ENCODE peak calls at places on chromosomes 11 and 22, in four cellular contexts. One of them, this sample, is unnamed.

GRCh38 chr11:111438846-111439520 is 59.9 kb upstream of the POU2AF1 start:
- DNase-seq in HL-60: no peak
- DNase-seq in K562: no peak
- DNase-seq in GM12878: no peak
- DNase-seq in this sample: no peak

GRCh38 chr11:111871693-111872161 is 346 bp upstream of the ALG9 start:
- DNase-seq in HL-60: no peak
- DNase-seq in K562: no peak
- DNase-seq in GM12878: no peak
- DNase-seq in this sample: no peak

GRCh38 chr11:57279131-57279530 is 42.1 kb upstream of the APLNR start:
- DNase-seq in HL-60: no peak
- DNase-seq in K562: no peak
- DNase-seq in GM12878: no peak
- DNase-seq in this sample: no peak

GRCh38 chr11:13238879-13239514 is 38.6 kb upstream of the BMAL1 start:
- DNase-seq in HL-60: peak; percentile 54
- DNase-seq in K562: peak; percentile 39
- DNase-seq in GM12878: no peak
- DNase-seq in this sample: peak; percentile 12

GRCh38 chr11:71459076-71459766 is 6.2 kb downstream of the NADSYN1 start:
- DNase-seq in HL-60: no peak
- DNase-seq in K562: no peak
- DNase-seq in GM12878: no peak
- DNase-seq in this sample: no peak

GRCh38 chr11:123616505-123617198 is 37.8 kb downstream of the SCN3B start:
- DNase-seq in HL-60: no peak
- DNase-seq in K562: no peak
- DNase-seq in GM12878: no peak
- DNase-seq in this sample: no peak

GRCh38 chr11:12539570-12539969 is 134.7 kb upstream of the TEAD1 start:
- DNase-seq in HL-60: no peak
- DNase-seq in K562: no peak
- DNase-seq in GM12878: no peak
- DNase-seq in this sample: no peak

GRCh38 chr11:71501071-71501985 is 25.7 kb upstream of the KRTAP5-7 start:
- DNase-seq in HL-60: no peak
- DNase-seq in K562: no peak
- DNase-seq in GM12878: no peak
- DNase-seq in this sample: no peak

GRCh38 chr11:76329983-76330382 is 50.9 kb downstream of the THAP12 start:
- DNase-seq in HL-60: no peak
- DNase-seq in K562: no peak
- DNase-seq in GM12878: no peak
- DNase-seq in this sample: no peak

GRCh38 chr11:134486704-134487103 is 74.7 kb upstream of the B3GAT1 start:
- DNase-seq in HL-60: no peak
- DNase-seq in K562: no peak
- DNase-seq in GM12878: no peak
- DNase-seq in this sample: no peak

GRCh38 chr11:33735426-33736147 is 636 bp downstream of the CD59 start:
- DNase-seq in HL-60: peak; percentile 73
- DNase-seq in K562: no peak
- DNase-seq in GM12878: peak; percentile 37
- DNase-seq in this sample: peak; percentile 56

GRCh38 chr11:79269923-79270322 is 170.9 kb downstream of the TENM4 start:
- DNase-seq in HL-60: no peak
- DNase-seq in K562: no peak
- DNase-seq in GM12878: no peak
- DNase-seq in this sample: no peak

GRCh38 chr11:8066911-8067455 is 14.0 kb upstream of the TUB start:
- DNase-seq in HL-60: no peak
- DNase-seq in K562: no peak
- DNase-seq in GM12878: no peak
- DNase-seq in this sample: no peak

GRCh38 chr22:46320166-46320710 is 15.3 kb upstream of the TRMU start:
- DNase-seq in HL-60: no peak
- DNase-seq in K562: no peak
- DNase-seq in GM12878: no peak
- DNase-seq in this sample: no peak

GRCh38 chr11:102346456-102346747 is 612 bp upstream of the BIRC2 start:
- DNase-seq in HL-60: no peak
- DNase-seq in K562: no peak
- DNase-seq in GM12878: no peak
- DNase-seq in this sample: no peak

GRCh38 chr11:131985769-131986393 is 615.5 kb downstream of the NTM start:
- DNase-seq in HL-60: no peak
- DNase-seq in K562: no peak
- DNase-seq in GM12878: no peak
- DNase-seq in this sample: no peak

GRCh38 chr11:44629732-44630345 is 64.4 kb downstream of the CD82 start:
- DNase-seq in HL-60: no peak
- DNase-seq in K562: no peak
- DNase-seq in GM12878: no peak
- DNase-seq in this sample: no peak

GRCh38 chr11:44626645-44627044 is 61.2 kb downstream of the CD82 start:
- DNase-seq in HL-60: no peak
- DNase-seq in K562: no peak
- DNase-seq in GM12878: no peak
- DNase-seq in this sample: no peak

GRCh38 chr11:44628730-44629361 is 63.4 kb downstream of the CD82 start:
- DNase-seq in HL-60: no peak
- DNase-seq in K562: no peak
- DNase-seq in GM12878: no peak
- DNase-seq in this sample: no peak

GRCh38 chr11:44625759-44626523 is 60.5 kb downstream of the CD82 start:
- DNase-seq in HL-60: peak; percentile 81
- DNase-seq in K562: no peak
- DNase-seq in GM12878: no peak
- DNase-seq in this sample: no peak

DNA sequence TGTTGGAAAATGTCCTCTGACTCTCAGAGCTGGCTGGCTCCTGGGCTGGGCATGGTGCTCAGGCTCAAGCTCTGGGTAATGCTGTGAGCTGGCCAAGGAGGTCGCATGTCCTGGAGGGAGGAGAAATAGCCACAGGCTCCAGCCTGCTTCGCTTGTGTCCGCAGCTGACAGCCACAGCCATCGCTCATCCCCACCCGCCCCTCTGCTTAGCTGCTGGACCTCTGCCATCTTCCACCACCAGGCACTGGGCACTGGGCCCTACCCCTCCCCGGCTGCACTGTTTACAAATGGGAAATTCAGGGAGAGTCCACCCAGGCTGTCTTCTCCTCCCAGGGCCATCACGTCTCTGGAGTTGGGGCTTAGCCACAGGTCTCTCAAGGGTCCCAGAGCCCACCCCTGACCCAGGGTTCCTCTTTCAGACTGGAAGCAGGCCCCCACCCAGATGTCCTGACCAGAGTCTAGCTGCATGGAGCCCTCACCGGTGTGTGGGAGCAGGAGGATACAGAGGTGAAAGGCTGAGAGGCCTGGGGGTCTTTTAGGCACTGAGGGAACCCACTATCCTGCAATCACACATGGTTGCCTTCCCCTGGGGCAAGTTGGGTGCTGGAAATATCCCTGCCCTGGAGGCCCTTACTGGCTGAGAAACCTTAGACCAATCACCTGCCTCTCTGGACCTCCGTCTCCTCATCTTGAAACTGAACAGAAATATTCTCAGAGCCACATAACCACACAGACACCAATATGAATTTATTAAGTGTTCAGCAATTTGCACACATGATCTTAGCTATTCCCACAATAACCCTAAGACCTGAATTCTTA is 62.7 kb downstream of the CD82 start:
- DNase-seq in HL-60: no peak
- DNase-seq in K562: no peak
- DNase-seq in GM12878: no peak
- DNase-seq in this sample: no peak
- TF ChIP-seq SPI1 in HL-60: no peak
- TF ChIP-seq SPI1 in K562: no peak
- TF ChIP-seq SPI1 in GM12878: no peak
- TF ChIP-seq SPI1 in this sample: no peak

GRCh38 chr11:113773416-113774173 is at the start of gene ZW10:
- DNase-seq in HL-60: peak; percentile 96
- DNase-seq in K562: peak; percentile 90
- DNase-seq in GM12878: peak; percentile 86
- DNase-seq in this sample: peak; percentile 69
- TF ChIP-seq SPI1 in HL-60: no peak
- TF ChIP-seq SPI1 in K562: no peak
- TF ChIP-seq SPI1 in GM12878: no peak
- TF ChIP-seq SPI1 in this sample: no peak

GRCh38 chr22:35913925-35914324 is 114.7 kb downstream of the RBFOX2 start:
- DNase-seq in HL-60: no peak
- DNase-seq in K562: no peak
- DNase-seq in GM12878: no peak
- DNase-seq in this sample: no peak

GRCh38 chr22:35914357-35914664 is 114.3 kb downstream of the RBFOX2 start:
- DNase-seq in HL-60: no peak
- DNase-seq in K562: no peak
- DNase-seq in GM12878: no peak
- DNase-seq in this sample: no peak

GRCh38 chr22:35915477-35916013 is 113.1 kb downstream of the RBFOX2 start:
- DNase-seq in HL-60: no peak
- DNase-seq in K562: no peak
- DNase-seq in GM12878: no peak
- DNase-seq in this sample: no peak

GRCh38 chr22:35912668-35913067 is 116.0 kb downstream of the RBFOX2 start:
- DNase-seq in HL-60: no peak
- DNase-seq in K562: no peak
- DNase-seq in GM12878: no peak
- DNase-seq in this sample: no peak

GRCh38 chr22:35914665-35915476 is 113.8 kb downstream of the RBFOX2 start:
- DNase-seq in HL-60: no peak
- DNase-seq in K562: peak; percentile 50
- DNase-seq in GM12878: no peak
- DNase-seq in this sample: no peak
- TF ChIP-seq SPI1 in HL-60: no peak
- TF ChIP-seq SPI1 in K562: no peak
- TF ChIP-seq SPI1 in GM12878: no peak
- TF ChIP-seq SPI1 in this sample: no peak

GRCh38 chr11:49995559-49995958 is 13.2 kb upstream of the OR4C12 start:
- DNase-seq in HL-60: peak; percentile 63
- DNase-seq in K562: peak; percentile 39
- DNase-seq in GM12878: no peak
- DNase-seq in this sample: no peak
- TF ChIP-seq SPI1 in HL-60: no peak
- TF ChIP-seq SPI1 in K562: no peak
- TF ChIP-seq SPI1 in GM12878: no peak
- TF ChIP-seq SPI1 in this sample: no peak

GRCh38 chr11:82557274-82557673 is 176.4 kb downstream of the FAM181B start:
- DNase-seq in HL-60: no peak
- DNase-seq in K562: no peak
- DNase-seq in GM12878: peak; percentile 23
- DNase-seq in this sample: peak; percentile 10

DNA sequence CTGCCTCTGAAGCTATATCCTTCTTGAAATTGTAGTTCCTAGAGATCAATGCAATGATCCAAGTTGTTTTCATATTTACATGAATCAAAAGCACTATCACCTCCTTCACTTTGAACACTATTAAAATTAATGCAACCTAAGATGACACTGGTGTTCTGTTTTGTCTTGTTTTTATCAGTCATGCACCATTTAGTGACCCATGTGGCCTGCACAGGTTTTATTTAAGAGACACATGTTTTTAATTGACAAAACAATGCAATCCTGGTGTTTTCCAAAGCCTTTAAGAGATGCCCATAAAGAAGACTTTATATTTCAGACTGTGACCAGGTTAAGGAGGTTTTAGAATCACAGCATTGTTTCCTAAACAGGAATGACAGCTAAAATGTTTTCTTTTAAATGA is 177.5 kb downstream of the FAM181B start:
- DNase-seq in HL-60: no peak
- DNase-seq in K562: no peak
- DNase-seq in GM12878: no peak
- DNase-seq in this sample: no peak
- TF ChIP-seq SPI1 in HL-60: no peak
- TF ChIP-seq SPI1 in K562: no peak
- TF ChIP-seq SPI1 in GM12878: no peak
- TF ChIP-seq SPI1 in this sample: no peak

DNA sequence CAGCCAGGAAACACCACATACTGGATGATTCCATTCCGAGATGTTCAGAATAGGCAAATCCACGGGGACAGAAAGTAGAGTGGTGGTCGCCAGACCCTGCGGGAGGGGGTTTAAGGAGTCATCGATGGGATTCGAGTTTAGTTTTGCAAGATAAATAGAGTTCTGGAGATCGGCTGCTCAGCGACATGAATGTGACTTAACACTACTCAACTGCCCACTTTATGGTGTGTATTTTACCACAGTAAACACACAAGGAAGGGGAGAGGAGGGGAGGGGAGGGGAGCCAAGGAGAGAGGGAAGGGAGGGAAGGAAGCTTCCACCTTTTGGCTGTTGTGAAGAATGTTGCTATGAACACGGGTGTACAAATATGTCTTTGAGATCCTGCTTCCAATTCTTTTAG is 10.4 kb upstream of the ARHGAP8 start:
- DNase-seq in HL-60: no peak
- DNase-seq in K562: no peak
- DNase-seq in GM12878: no peak
- DNase-seq in this sample: no peak
- TF ChIP-seq SPI1 in HL-60: no peak
- TF ChIP-seq SPI1 in K562: no peak
- TF ChIP-seq SPI1 in GM12878: no peak
- TF ChIP-seq SPI1 in this sample: no peak

This sample was measured in GM12891.